ENCODE peak calls at places on chromosomes 5 and 9, in seven cellular contexts. D is AG04449, X is GDM1, A is NCI-H1092 treated with DMSO at 0.1 percent for 48 hours, E is SW 1271, Q is HCT116, M is Ammon's horn. B is an unnamed sample.

GRCh38 chr5:172886974-172887491 is 53.0 kb downstream of the ERGIC1 start:
- DNase-seq in M (peak), D (peak), E (no peak), A (no peak), Q (no peak), X (no peak), B (peak)

GRCh38 chr5:179795863-179796833 is 2.4 kb downstream of the LTC4S start:
- DNase-seq in Q (no peak), E (peak), M (peak), D (no peak), X (peak), A (peak), B (peak)

GRCh38 chr9:69027355-69028097 is 8.0 kb upstream of the FXN start:
- DNase-seq in M (peak), D (no peak), X (peak), E (peak), A (peak), Q (peak), B (peak)

GRCh38 chr9:70480405-70480980 is 66.0 kb upstream of the KLF9 start:
- DNase-seq in X (no peak), M (peak), D (no peak), A (peak), E (no peak), Q (no peak), B (peak)

GRCh38 chr5:6504677-6505414 is 56.2 kb downstream of the UBE2QL1 start:
- DNase-seq in A (peak), M (no peak), E (no peak), D (no peak), X (no peak), Q (no peak), B (peak)

GRCh38 chr9:129422843-129423700 is 197.8 kb downstream of the C9orf50 start:
- DNase-seq in Q (no peak), M (no peak), E (no peak), D (no peak), A (no peak), X (no peak), B (no peak)

GRCh38 chr5:90548069-90548593 is 10.5 kb upstream of the ADGRV1 start:
- DNase-seq in D (no peak), X (no peak), E (no peak), M (peak), Q (peak), A (peak), B (no peak)

GRCh38 chr5:157172408-157172807 is 6.3 kb upstream of the GARIN3 start:
- DNase-seq in E (no peak), A (no peak), M (no peak), D (no peak), Q (no peak), X (no peak), B (peak)

GRCh38 chr9:94687451-94687850 is 39.0 kb upstream of the AOPEP start:
- DNase-seq in E (no peak), A (peak), M (no peak), Q (no peak), D (no peak), X (no peak), B (no peak)

GRCh38 chr5:145683426-145683825 is 151.7 kb downstream of the PRELID2 start:
- DNase-seq in A (no peak), X (no peak), E (no peak), M (no peak), Q (no peak), D (no peak), B (no peak)

GRCh38 chr5:112546946-112547647 is 128.0 kb upstream of the EPB41L4A start:
- DNase-seq in E (no peak), M (no peak), D (no peak), X (no peak), Q (no peak), A (no peak), B (no peak)

GRCh38 chr5:96043471-96043870 is 81.8 kb upstream of the ELL2 start:
- DNase-seq in Q (no peak), X (no peak), E (no peak), M (no peak), D (no peak), A (no peak), B (no peak)

GRCh38 chr5:298737-299125 is 22.8 kb upstream of the AHRR start:
- DNase-seq in E (no peak), Q (no peak), A (no peak), M (no peak), D (no peak), X (no peak), B (no peak)

GRCh38 chr9:74534847-74535246 is 37.7 kb downstream of the RORB start:
- DNase-seq in M (no peak), X (no peak), D (no peak), E (no peak), A (no peak), Q (no peak), B (no peak)

GRCh38 chr5:142432369-142432863 is 107.6 kb upstream of the SPRY4 start:
- DNase-seq in X (no peak), D (no peak), Q (no peak), E (no peak), M (no peak), A (peak), B (no peak)

GRCh38 chr5:133052317-133053175 is 733 bp downstream of the HSPA4 start:
- DNase-seq in A (peak), X (peak), D (no peak), Q (no peak), E (peak), M (peak), B (peak)

GRCh38 chr5:16489322-16489791 is 23.8 kb upstream of the ZNF622 start:
- DNase-seq in A (peak), E (peak), M (peak), Q (peak), X (no peak), D (peak), B (peak)

GRCh38 chr5:177507165-177507564 is 2.5 kb downstream of the DOK3 start:
- DNase-seq in D (no peak), M (no peak), Q (no peak), X (no peak), E (peak), A (no peak), B (no peak)

GRCh38 chr5:34854459-34855174 is 15.7 kb downstream of the TTC23L start:
- DNase-seq in Q (no peak), E (no peak), A (peak), X (no peak), M (no peak), D (no peak), B (no peak)

GRCh38 chr9:91536211-91536691 is 112.6 kb upstream of the NFIL3 start:
- DNase-seq in M (no peak), E (no peak), D (no peak), Q (peak), X (no peak), A (no peak), B (peak)

GRCh38 chr5:146369691-146370090 is 31.1 kb downstream of the POU4F3 start:
- DNase-seq in E (no peak), D (peak), A (no peak), Q (no peak), M (no peak), X (no peak), B (peak)

GRCh38 chr5:8034852-8035251 is 165.9 kb downstream of the MTRR start:
- DNase-seq in A (no peak), M (no peak), X (no peak), D (no peak), E (no peak), Q (no peak), B (no peak)

GRCh38 chr9:35499029-35499700 is 9.3 kb downstream of the RUSC2 start:
- DNase-seq in A (no peak), M (no peak), E (no peak), Q (no peak), D (no peak), X (no peak), B (no peak)

GRCh38 chr9:27441741-27442070 is 82.4 kb upstream of the IFNK start:
- DNase-seq in A (no peak), D (no peak), X (no peak), Q (no peak), M (no peak), E (no peak), B (no peak)

GRCh38 chr5:40755093-40755406 is 711 bp downstream of the TTC33 start:
- DNase-seq in E (peak), D (peak), X (peak), Q (peak), A (peak), M (peak), B (peak)

GRCh38 chr9:121557581-121558422 is 58.2 kb upstream of the GGTA1 start:
- DNase-seq in A (no peak), E (no peak), M (peak), Q (no peak), X (peak), D (peak), B (peak)

GRCh38 chr5:1875843-1876671 is 6.7 kb downstream of the IRX4 start:
- DNase-seq in X (no peak), Q (no peak), M (no peak), D (no peak), E (no peak), A (no peak), B (no peak)

GRCh38 chr5:97071101-97071500 is 71.3 kb downstream of the LIX1 start:
- DNase-seq in X (no peak), M (peak), D (peak), Q (no peak), A (no peak), E (no peak), B (no peak)

GRCh38 chr5:128228506-128228905 is 144.9 kb downstream of the SLC12A2 start:
- DNase-seq in E (no peak), M (no peak), A (no peak), D (no peak), Q (no peak), X (no peak), B (no peak)

GRCh38 chr9:84500218-84500617 is 159.7 kb upstream of the SLC28A3 start:
- DNase-seq in A (no peak), M (no peak), D (no peak), X (no peak), E (no peak), Q (no peak), B (peak)

GRCh38 chr5:124692950-124693349 is 53.5 kb downstream of the ZNF608 start:
- DNase-seq in E (no peak), A (no peak), X (no peak), Q (no peak), D (no peak), M (no peak), B (no peak)

GRCh38 chr5:45089870-45090269 is 281.1 kb downstream of the MRPS30 start:
- DNase-seq in E (no peak), Q (no peak), M (no peak), A (no peak), D (no peak), X (no peak), B (no peak)

B was measured in mammary epithelial cell.